ENCODE peak calls at places on chromosomes 12 and 14, in six cellular contexts. One of them, this sample, is unnamed.

GRCh38 chr12:39830862-39831520 is 211.4 kb upstream of the ABCD2 start:
- DNase-seq in ascending aorta: no peak
- DNase-seq in AG04449: no peak
- DNase-seq in fibroblast of lung: no peak
- DNase-seq in neural progenitor cell: no peak
- DNase-seq in heart right ventricle: no peak
- DNase-seq in this sample: no peak

GRCh38 chr12:25324861-25325260 is 74.1 kb upstream of the KRAS start:
- DNase-seq in fibroblast of lung: no peak
- DNase-seq in heart right ventricle: no peak
- DNase-seq in neural progenitor cell: no peak
- DNase-seq in AG04449: no peak
- DNase-seq in ascending aorta: no peak
- DNase-seq in this sample: no peak

GRCh38 chr12:64611430-64612286 is 1.4 kb downstream of the RASSF3 start:
- DNase-seq in heart right ventricle: peak
- DNase-seq in neural progenitor cell: peak
- DNase-seq in AG04449: no peak
- DNase-seq in ascending aorta: no peak
- DNase-seq in fibroblast of lung: peak
- DNase-seq in this sample: no peak

GRCh38 chr12:125528300-125528699 is 463.1 kb downstream of the AACS start:
- DNase-seq in AG04449: no peak
- DNase-seq in heart right ventricle: no peak
- DNase-seq in fibroblast of lung: no peak
- DNase-seq in ascending aorta: no peak
- DNase-seq in neural progenitor cell: no peak
- DNase-seq in this sample: no peak

GRCh38 chr14:102848830-102849521 is 71.7 kb downstream of the TRAF3 start:
- DNase-seq in AG04449: no peak
- DNase-seq in ascending aorta: no peak
- DNase-seq in neural progenitor cell: no peak
- DNase-seq in heart right ventricle: peak
- DNase-seq in fibroblast of lung: peak
- DNase-seq in this sample: no peak

GRCh38 chr12:21552983-21553673 is 27.0 kb downstream of the SPX start:
- DNase-seq in AG04449: no peak
- DNase-seq in ascending aorta: no peak
- DNase-seq in heart right ventricle: no peak
- DNase-seq in neural progenitor cell: no peak
- DNase-seq in fibroblast of lung: no peak
- DNase-seq in this sample: no peak

GRCh38 chr12:51512438-51512837 is 78.6 kb upstream of the SCN8A start:
- DNase-seq in neural progenitor cell: no peak
- DNase-seq in AG04449: no peak
- DNase-seq in ascending aorta: no peak
- DNase-seq in fibroblast of lung: no peak
- DNase-seq in heart right ventricle: no peak
- DNase-seq in this sample: no peak

GRCh38 chr14:32473476-32473875 is 144.4 kb downstream of the AKAP6 start:
- DNase-seq in neural progenitor cell: no peak
- DNase-seq in AG04449: no peak
- DNase-seq in heart right ventricle: peak
- DNase-seq in fibroblast of lung: no peak
- DNase-seq in ascending aorta: no peak
- DNase-seq in this sample: peak

GRCh38 chr14:81550001-81550642 is 16.5 kb upstream of the SEL1L start:
- DNase-seq in AG04449: no peak
- DNase-seq in neural progenitor cell: no peak
- DNase-seq in heart right ventricle: no peak
- DNase-seq in ascending aorta: no peak
- DNase-seq in fibroblast of lung: no peak
- DNase-seq in this sample: no peak

GRCh38 chr12:91685917-91686316 is 459.7 kb downstream of the BTG1 start:
- DNase-seq in neural progenitor cell: no peak
- DNase-seq in fibroblast of lung: peak
- DNase-seq in AG04449: no peak
- DNase-seq in heart right ventricle: no peak
- DNase-seq in ascending aorta: no peak
- DNase-seq in this sample: peak

GRCh38 chr12:70243510-70244331 is 488 bp downstream of the CNOT2 start:
- DNase-seq in AG04449: no peak
- DNase-seq in heart right ventricle: peak
- DNase-seq in fibroblast of lung: peak
- DNase-seq in ascending aorta: no peak
- DNase-seq in neural progenitor cell: peak
- DNase-seq in this sample: no peak

GRCh38 chr14:22882529-22883190 is 362 bp upstream of the REM2 start:
- DNase-seq in fibroblast of lung: peak
- DNase-seq in AG04449: no peak
- DNase-seq in neural progenitor cell: peak
- DNase-seq in ascending aorta: no peak
- DNase-seq in heart right ventricle: no peak
- DNase-seq in this sample: no peak

GRCh38 chr12:24839268-24839791 is 109.6 kb downstream of the BCAT1 start:
- DNase-seq in neural progenitor cell: no peak
- DNase-seq in fibroblast of lung: no peak
- DNase-seq in heart right ventricle: no peak
- DNase-seq in AG04449: no peak
- DNase-seq in ascending aorta: no peak
- DNase-seq in this sample: no peak

GRCh38 chr12:2851931-2852330 is 4.9 kb downstream of the TEX52 start:
- DNase-seq in neural progenitor cell: no peak
- DNase-seq in ascending aorta: no peak
- DNase-seq in heart right ventricle: no peak
- DNase-seq in AG04449: no peak
- DNase-seq in fibroblast of lung: no peak
- DNase-seq in this sample: no peak

GRCh38 chr14:31167032-31167431 is 40.6 kb downstream of the HECTD1 start:
- DNase-seq in AG04449: no peak
- DNase-seq in heart right ventricle: no peak
- DNase-seq in ascending aorta: no peak
- DNase-seq in neural progenitor cell: no peak
- DNase-seq in fibroblast of lung: no peak
- DNase-seq in this sample: no peak

GRCh38 chr14:31173120-31173837 is 34.3 kb downstream of the HECTD1 start:
- DNase-seq in ascending aorta: no peak
- DNase-seq in heart right ventricle: no peak
- DNase-seq in AG04449: no peak
- DNase-seq in neural progenitor cell: no peak
- DNase-seq in fibroblast of lung: no peak
- DNase-seq in this sample: no peak

GRCh38 chr14:31172084-31172483 is 35.5 kb downstream of the HECTD1 start:
- DNase-seq in heart right ventricle: no peak
- DNase-seq in neural progenitor cell: no peak
- DNase-seq in ascending aorta: no peak
- DNase-seq in fibroblast of lung: peak
- DNase-seq in AG04449: no peak
- DNase-seq in this sample: no peak

GRCh38 chr14:31169877-31170276 is 37.7 kb downstream of the HECTD1 start:
- DNase-seq in AG04449: no peak
- DNase-seq in fibroblast of lung: no peak
- DNase-seq in heart right ventricle: no peak
- DNase-seq in neural progenitor cell: no peak
- DNase-seq in ascending aorta: no peak
- DNase-seq in this sample: no peak

DNA sequence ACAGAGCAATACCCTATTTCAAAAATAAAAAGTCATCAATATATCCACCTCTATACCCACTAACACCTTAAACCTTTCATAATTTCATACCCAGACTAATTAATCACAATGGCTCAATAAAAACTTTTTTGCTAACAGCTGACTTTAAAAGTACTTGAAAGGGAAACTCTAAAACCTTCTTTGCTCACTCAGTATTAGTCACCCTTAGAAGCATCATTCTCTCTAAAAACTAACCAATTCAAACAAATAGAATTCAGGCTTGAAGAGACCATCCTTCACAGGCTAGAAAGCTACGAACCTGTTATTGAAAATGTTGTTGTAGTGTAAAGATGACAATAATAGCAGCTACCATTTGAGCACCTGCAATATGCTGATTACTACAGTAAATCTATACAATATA is 37.2 kb downstream of the HECTD1 start:
- DNase-seq in neural progenitor cell: no peak
- DNase-seq in fibroblast of lung: no peak
- DNase-seq in AG04449: no peak
- DNase-seq in heart right ventricle: no peak
- DNase-seq in ascending aorta: no peak
- DNase-seq in this sample: no peak
- TF ChIP-seq CTCF in neural progenitor cell: no peak
- TF ChIP-seq CTCF in fibroblast of lung: no peak
- TF ChIP-seq CTCF in AG04449: no peak
- TF ChIP-seq CTCF in heart right ventricle: no peak
- TF ChIP-seq CTCF in ascending aorta: no peak
- TF ChIP-seq CTCF in this sample: no peak

GRCh38 chr12:73418541-73418940 is 1119.1 kb upstream of the ATXN7L3B start:
- DNase-seq in ascending aorta: no peak
- DNase-seq in AG04449: no peak
- DNase-seq in heart right ventricle: no peak
- DNase-seq in fibroblast of lung: no peak
- DNase-seq in neural progenitor cell: no peak
- DNase-seq in this sample: no peak

GRCh38 chr12:73413974-73414373 is 1123.7 kb upstream of the ATXN7L3B start:
- DNase-seq in ascending aorta: no peak
- DNase-seq in AG04449: no peak
- DNase-seq in fibroblast of lung: no peak
- DNase-seq in neural progenitor cell: no peak
- DNase-seq in heart right ventricle: no peak
- DNase-seq in this sample: no peak

DNA sequence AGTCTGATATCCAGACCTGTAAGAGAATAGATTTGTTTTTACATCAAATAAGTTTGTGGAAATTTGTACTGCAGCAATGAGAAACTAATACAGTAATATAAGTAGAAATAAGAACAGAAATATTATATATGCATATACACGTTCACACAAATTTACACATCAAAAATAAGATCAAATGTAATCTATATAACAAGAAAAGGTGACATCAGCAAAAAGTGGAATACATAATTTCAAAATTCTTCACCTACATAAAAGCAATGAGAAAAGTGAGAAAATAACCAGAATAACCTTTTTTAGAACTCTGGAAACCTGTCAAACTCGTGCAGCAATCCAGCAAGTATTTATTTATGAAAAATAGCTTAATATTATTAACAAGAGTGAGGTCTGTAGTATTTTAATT is 1124.6 kb upstream of the ATXN7L3B start:
- DNase-seq in neural progenitor cell: no peak
- DNase-seq in ascending aorta: no peak
- DNase-seq in fibroblast of lung: no peak
- DNase-seq in AG04449: no peak
- DNase-seq in heart right ventricle: no peak
- DNase-seq in this sample: no peak
- H3K4me3 ChIP-seq in neural progenitor cell: no peak
- H3K4me3 ChIP-seq in ascending aorta: no peak
- H3K4me3 ChIP-seq in fibroblast of lung: no peak
- H3K4me3 ChIP-seq in AG04449: no peak
- H3K4me3 ChIP-seq in heart right ventricle: no peak
- H3K4me3 ChIP-seq in this sample: no peak

DNA sequence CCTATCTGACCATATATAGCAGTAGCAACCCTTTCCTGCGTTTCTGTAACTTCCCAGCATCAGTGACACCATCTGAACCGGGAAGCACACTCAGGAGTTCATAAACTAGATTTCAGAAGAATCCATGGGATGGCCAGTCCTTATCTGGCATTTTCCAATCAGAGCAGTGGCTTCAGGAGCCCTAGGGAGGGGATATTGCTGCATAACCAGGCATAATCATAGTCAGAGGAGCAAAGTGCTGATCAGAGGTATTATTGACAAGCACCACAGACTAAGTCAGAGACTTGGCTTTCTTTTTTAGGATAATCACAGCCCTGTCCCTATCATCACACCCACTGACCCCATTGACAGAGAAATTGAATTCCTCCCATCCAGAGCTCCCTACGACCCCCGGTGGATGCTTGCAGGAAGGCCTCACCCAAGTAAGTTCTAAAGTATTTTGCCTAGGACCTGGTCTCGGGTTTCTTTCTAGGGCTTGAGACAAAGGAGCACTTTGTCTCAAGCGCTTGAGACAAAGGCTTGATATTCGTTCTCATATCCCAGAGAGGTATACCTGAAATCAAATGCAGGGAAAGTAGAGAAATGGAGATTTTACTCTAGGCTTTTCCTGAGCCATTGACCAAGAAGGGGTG is 55.1 kb downstream of the FOXN4 start:
- DNase-seq in AG04449: no peak
- DNase-seq in fibroblast of lung: no peak
- DNase-seq in ascending aorta: no peak
- DNase-seq in neural progenitor cell: no peak
- DNase-seq in heart right ventricle: no peak
- DNase-seq in this sample: no peak
- TF ChIP-seq CTCF in AG04449: no peak
- TF ChIP-seq CTCF in fibroblast of lung: no peak
- TF ChIP-seq CTCF in ascending aorta: no peak
- TF ChIP-seq CTCF in neural progenitor cell: no peak
- TF ChIP-seq CTCF in heart right ventricle: no peak
- TF ChIP-seq CTCF in this sample: no peak

GRCh38 chr14:104691546-104692260 is 2.3 kb downstream of the INF2 start:
- DNase-seq in ascending aorta: no peak
- DNase-seq in heart right ventricle: no peak
- DNase-seq in neural progenitor cell: no peak
- DNase-seq in fibroblast of lung: no peak
- DNase-seq in AG04449: no peak
- DNase-seq in this sample: no peak
- H3K4me3 ChIP-seq in ascending aorta: peak
- H3K4me3 ChIP-seq in heart right ventricle: no peak
- H3K4me3 ChIP-seq in neural progenitor cell: no peak
- H3K4me3 ChIP-seq in fibroblast of lung: peak
- H3K4me3 ChIP-seq in AG04449: peak
- H3K4me3 ChIP-seq in this sample: no peak

GRCh38 chr12:46354111-46354798 is 18.3 kb downstream of the SLC38A2 start:
- DNase-seq in neural progenitor cell: no peak
- DNase-seq in heart right ventricle: no peak
- DNase-seq in AG04449: no peak
- DNase-seq in fibroblast of lung: no peak
- DNase-seq in ascending aorta: no peak
- DNase-seq in this sample: no peak
- TF ChIP-seq CTCF in neural progenitor cell: peak
- TF ChIP-seq CTCF in heart right ventricle: no peak
- TF ChIP-seq CTCF in AG04449: no peak
- TF ChIP-seq CTCF in fibroblast of lung: no peak
- TF ChIP-seq CTCF in ascending aorta: no peak
- TF ChIP-seq CTCF in this sample: peak

GRCh38 chr14:36647827-36648753 is 13.6 kb upstream of the PAX9 start:
- DNase-seq in AG04449: no peak
- DNase-seq in neural progenitor cell: peak
- DNase-seq in heart right ventricle: no peak
- DNase-seq in ascending aorta: no peak
- DNase-seq in fibroblast of lung: peak
- DNase-seq in this sample: no peak
- H3K4me3 ChIP-seq in AG04449: peak
- H3K4me3 ChIP-seq in neural progenitor cell: peak
- H3K4me3 ChIP-seq in heart right ventricle: peak
- H3K4me3 ChIP-seq in ascending aorta: peak
- H3K4me3 ChIP-seq in fibroblast of lung: no peak
- H3K4me3 ChIP-seq in this sample: peak

GRCh38 chr12:67816269-67816668 is 167.7 kb downstream of the DYRK2 start:
- DNase-seq in heart right ventricle: no peak
- DNase-seq in neural progenitor cell: no peak
- DNase-seq in ascending aorta: no peak
- DNase-seq in fibroblast of lung: peak
- DNase-seq in AG04449: no peak
- DNase-seq in this sample: no peak
- TF ChIP-seq CTCF in heart right ventricle: no peak
- TF ChIP-seq CTCF in neural progenitor cell: no peak
- TF ChIP-seq CTCF in ascending aorta: no peak
- TF ChIP-seq CTCF in fibroblast of lung: no peak
- TF ChIP-seq CTCF in AG04449: no peak
- TF ChIP-seq CTCF in this sample: no peak

This sample was measured in astrocyte of the cerebellum.